ENCODE peak calls at places on chromosomes 13 and 19, in eight cellular contexts. One of them, this sample, is unnamed.

GRCh38 chr13:97015661-97016350 is 21.5 kb upstream of the OXGR1 start:
- DNase-seq in choroid plexus epithelial cell: peak; percentile 46
- DNase-seq in endothelial cell of umbilical vein: no peak
- DNase-seq in cardiac fibroblast: no peak
- DNase-seq in B cell: no peak
- DNase-seq in CD8-positive, alpha-beta T cell: no peak
- DNase-seq in AG09319: no peak
- DNase-seq in WERI-Rb-1: no peak
- DNase-seq in this sample: no peak

GRCh38 chr19:52138614-52139290 is 986 bp downstream of the ZNF616 start:
- DNase-seq in choroid plexus epithelial cell: peak; percentile 15
- DNase-seq in endothelial cell of umbilical vein: no peak
- DNase-seq in cardiac fibroblast: no peak
- DNase-seq in B cell: no peak
- DNase-seq in CD8-positive, alpha-beta T cell: no peak
- DNase-seq in AG09319: no peak
- DNase-seq in WERI-Rb-1: peak; percentile 71
- DNase-seq in this sample: no peak

GRCh38 chr19:56139847-56140582 is 1.1 kb upstream of the ZNF444 start:
- DNase-seq in choroid plexus epithelial cell: peak; percentile 11
- DNase-seq in endothelial cell of umbilical vein: no peak
- DNase-seq in cardiac fibroblast: peak; percentile 19
- DNase-seq in B cell: no peak
- DNase-seq in CD8-positive, alpha-beta T cell: no peak
- DNase-seq in AG09319: no peak
- DNase-seq in WERI-Rb-1: no peak
- DNase-seq in this sample: no peak

GRCh38 chr13:42474954-42475353 is 99.0 kb upstream of the TNFSF11 start:
- DNase-seq in choroid plexus epithelial cell: peak; percentile 98
- DNase-seq in endothelial cell of umbilical vein: peak; percentile 26
- DNase-seq in cardiac fibroblast: peak; percentile 92
- DNase-seq in B cell: no peak
- DNase-seq in CD8-positive, alpha-beta T cell: peak; percentile 17
- DNase-seq in AG09319: no peak
- DNase-seq in WERI-Rb-1: no peak
- DNase-seq in this sample: no peak

GRCh38 chr13:45299194-45299593 is 41.8 kb downstream of the TPT1 start:
- DNase-seq in choroid plexus epithelial cell: peak; percentile 47
- DNase-seq in endothelial cell of umbilical vein: peak; percentile 53
- DNase-seq in cardiac fibroblast: peak; percentile 59
- DNase-seq in B cell: no peak
- DNase-seq in CD8-positive, alpha-beta T cell: no peak
- DNase-seq in AG09319: no peak
- DNase-seq in WERI-Rb-1: no peak
- DNase-seq in this sample: no peak

GRCh38 chr13:45598597-45598996 is 16.9 kb downstream of the ERICH6B start:
- DNase-seq in choroid plexus epithelial cell: no peak
- DNase-seq in endothelial cell of umbilical vein: no peak
- DNase-seq in cardiac fibroblast: no peak
- DNase-seq in B cell: no peak
- DNase-seq in CD8-positive, alpha-beta T cell: no peak
- DNase-seq in AG09319: no peak
- DNase-seq in WERI-Rb-1: no peak
- DNase-seq in this sample: no peak

GRCh38 chr13:40876020-40876738 is 86.8 kb downstream of the SLC25A15 start:
- DNase-seq in choroid plexus epithelial cell: no peak
- DNase-seq in endothelial cell of umbilical vein: no peak
- DNase-seq in cardiac fibroblast: no peak
- DNase-seq in B cell: no peak
- DNase-seq in CD8-positive, alpha-beta T cell: no peak
- DNase-seq in AG09319: no peak
- DNase-seq in WERI-Rb-1: no peak
- DNase-seq in this sample: no peak

GRCh38 chr19:38009650-38010229 is 102.7 kb downstream of the SIPA1L3 start:
- DNase-seq in choroid plexus epithelial cell: no peak
- DNase-seq in endothelial cell of umbilical vein: no peak
- DNase-seq in cardiac fibroblast: no peak
- DNase-seq in B cell: peak; percentile 67
- DNase-seq in CD8-positive, alpha-beta T cell: no peak
- DNase-seq in AG09319: no peak
- DNase-seq in WERI-Rb-1: no peak
- DNase-seq in this sample: no peak

GRCh38 chr13:81017525-81018152 is 676.7 kb upstream of the SPRY2 start:
- DNase-seq in choroid plexus epithelial cell: peak; percentile 76
- DNase-seq in endothelial cell of umbilical vein: peak; percentile 57
- DNase-seq in cardiac fibroblast: peak; percentile 75
- DNase-seq in B cell: no peak
- DNase-seq in CD8-positive, alpha-beta T cell: no peak
- DNase-seq in AG09319: no peak
- DNase-seq in WERI-Rb-1: no peak
- DNase-seq in this sample: no peak

GRCh38 chr13:29935309-29935981 is 85.0 kb upstream of the UBL3 start:
- DNase-seq in choroid plexus epithelial cell: no peak
- DNase-seq in endothelial cell of umbilical vein: no peak
- DNase-seq in cardiac fibroblast: no peak
- DNase-seq in B cell: peak; percentile 53
- DNase-seq in CD8-positive, alpha-beta T cell: peak; percentile 74
- DNase-seq in AG09319: no peak
- DNase-seq in WERI-Rb-1: no peak
- DNase-seq in this sample: peak; percentile 21

GRCh38 chr13:37648604-37649003 is 50.0 kb upstream of the POSTN start:
- DNase-seq in choroid plexus epithelial cell: peak; percentile 53
- DNase-seq in endothelial cell of umbilical vein: no peak
- DNase-seq in cardiac fibroblast: peak; percentile 84
- DNase-seq in B cell: no peak
- DNase-seq in CD8-positive, alpha-beta T cell: no peak
- DNase-seq in AG09319: no peak
- DNase-seq in WERI-Rb-1: no peak
- DNase-seq in this sample: no peak

GRCh38 chr13:50200988-50201387 is 185.7 kb downstream of the KCNRG start:
- DNase-seq in choroid plexus epithelial cell: peak; percentile 29
- DNase-seq in endothelial cell of umbilical vein: peak; percentile 63
- DNase-seq in cardiac fibroblast: peak; percentile 11
- DNase-seq in B cell: no peak
- DNase-seq in CD8-positive, alpha-beta T cell: no peak
- DNase-seq in AG09319: no peak
- DNase-seq in WERI-Rb-1: no peak
- DNase-seq in this sample: no peak

GRCh38 chr19:42208612-42209011 is 8.9 kb downstream of the DEDD2 start:
- DNase-seq in choroid plexus epithelial cell: no peak
- DNase-seq in endothelial cell of umbilical vein: no peak
- DNase-seq in cardiac fibroblast: no peak
- DNase-seq in B cell: no peak
- DNase-seq in CD8-positive, alpha-beta T cell: no peak
- DNase-seq in AG09319: no peak
- DNase-seq in WERI-Rb-1: no peak
- DNase-seq in this sample: no peak

GRCh38 chr13:113086991-113087922 is 18.3 kb upstream of the F7 start:
- DNase-seq in choroid plexus epithelial cell: no peak
- DNase-seq in endothelial cell of umbilical vein: no peak
- DNase-seq in cardiac fibroblast: no peak
- DNase-seq in B cell: no peak
- DNase-seq in CD8-positive, alpha-beta T cell: no peak
- DNase-seq in AG09319: no peak
- DNase-seq in WERI-Rb-1: no peak
- DNase-seq in this sample: no peak

GRCh38 chr19:39448271-39448670 is 2.9 kb downstream of the SUPT5H start:
- DNase-seq in choroid plexus epithelial cell: peak; percentile 30
- DNase-seq in endothelial cell of umbilical vein: no peak
- DNase-seq in cardiac fibroblast: peak; percentile 39
- DNase-seq in B cell: peak; percentile 50
- DNase-seq in CD8-positive, alpha-beta T cell: no peak
- DNase-seq in AG09319: no peak
- DNase-seq in WERI-Rb-1: no peak
- DNase-seq in this sample: no peak

GRCh38 chr13:103469771-103470170 is 403.6 kb upstream of the SLC10A2 start:
- DNase-seq in choroid plexus epithelial cell: no peak
- DNase-seq in endothelial cell of umbilical vein: no peak
- DNase-seq in cardiac fibroblast: no peak
- DNase-seq in B cell: no peak
- DNase-seq in CD8-positive, alpha-beta T cell: no peak
- DNase-seq in AG09319: no peak
- DNase-seq in WERI-Rb-1: no peak
- DNase-seq in this sample: no peak

GRCh38 chr13:43782686-43783085 is 4.1 kb downstream of the ENOX1 start:
- DNase-seq in choroid plexus epithelial cell: no peak
- DNase-seq in endothelial cell of umbilical vein: no peak
- DNase-seq in cardiac fibroblast: no peak
- DNase-seq in B cell: no peak
- DNase-seq in CD8-positive, alpha-beta T cell: no peak
- DNase-seq in AG09319: no peak
- DNase-seq in WERI-Rb-1: no peak
- DNase-seq in this sample: no peak

GRCh38 chr19:23799321-23799720 is 40.6 kb upstream of the ZNF681 start:
- DNase-seq in choroid plexus epithelial cell: no peak
- DNase-seq in endothelial cell of umbilical vein: no peak
- DNase-seq in cardiac fibroblast: no peak
- DNase-seq in B cell: no peak
- DNase-seq in CD8-positive, alpha-beta T cell: peak; percentile 38
- DNase-seq in AG09319: no peak
- DNase-seq in WERI-Rb-1: no peak
- DNase-seq in this sample: no peak

GRCh38 chr19:44636439-44637389 is 7.0 kb upstream of the PVR start:
- DNase-seq in choroid plexus epithelial cell: no peak
- DNase-seq in endothelial cell of umbilical vein: no peak
- DNase-seq in cardiac fibroblast: no peak
- DNase-seq in B cell: no peak
- DNase-seq in CD8-positive, alpha-beta T cell: no peak
- DNase-seq in AG09319: no peak
- DNase-seq in WERI-Rb-1: no peak
- DNase-seq in this sample: no peak

GRCh38 chr13:51905787-51906186 is 44.0 kb downstream of the CCDC70 start:
- DNase-seq in choroid plexus epithelial cell: no peak
- DNase-seq in endothelial cell of umbilical vein: no peak
- DNase-seq in cardiac fibroblast: no peak
- DNase-seq in B cell: no peak
- DNase-seq in CD8-positive, alpha-beta T cell: no peak
- DNase-seq in AG09319: no peak
- DNase-seq in WERI-Rb-1: no peak
- DNase-seq in this sample: no peak
- TF ChIP-seq CTCF in choroid plexus epithelial cell: no peak
- TF ChIP-seq CTCF in endothelial cell of umbilical vein: no peak
- TF ChIP-seq CTCF in cardiac fibroblast: no peak
- TF ChIP-seq CTCF in B cell: no peak
- TF ChIP-seq CTCF in CD8-positive, alpha-beta T cell: no peak
- TF ChIP-seq CTCF in AG09319: no peak
- TF ChIP-seq CTCF in WERI-Rb-1: no peak
- TF ChIP-seq CTCF in this sample: no peak

DNA sequence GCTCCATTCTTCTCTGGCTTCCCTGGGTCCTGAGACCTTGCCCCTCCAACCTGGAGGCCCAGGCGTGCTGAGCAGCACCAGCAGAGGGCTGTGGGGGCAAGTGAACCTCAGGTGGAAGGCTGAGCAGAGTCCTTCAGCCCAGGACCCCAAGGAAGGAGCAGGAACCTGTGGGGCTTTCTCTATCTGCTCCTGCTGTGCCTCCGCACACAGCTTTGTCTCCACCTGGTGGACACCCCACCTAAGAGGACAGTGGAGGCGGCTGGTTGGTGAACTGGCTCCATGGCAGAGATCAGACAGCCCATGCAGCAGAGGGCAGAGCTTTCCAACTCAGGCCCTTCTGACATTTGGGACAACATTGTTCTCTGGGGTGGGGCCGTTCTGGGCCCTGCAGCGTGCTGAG is 19.7 kb downstream of the ZFR2 start:
- DNase-seq in choroid plexus epithelial cell: peak; percentile 23
- DNase-seq in endothelial cell of umbilical vein: peak; percentile 9
- DNase-seq in cardiac fibroblast: peak; percentile 32
- DNase-seq in B cell: no peak
- DNase-seq in CD8-positive, alpha-beta T cell: peak; percentile 51
- DNase-seq in AG09319: no peak
- DNase-seq in WERI-Rb-1: peak; percentile 82
- DNase-seq in this sample: peak; percentile 25
- TF ChIP-seq CTCF in choroid plexus epithelial cell: peak; percentile 47
- TF ChIP-seq CTCF in endothelial cell of umbilical vein: peak; percentile 55
- TF ChIP-seq CTCF in cardiac fibroblast: peak; percentile 49
- TF ChIP-seq CTCF in B cell: peak; percentile 15
- TF ChIP-seq CTCF in CD8-positive, alpha-beta T cell: peak; percentile 58
- TF ChIP-seq CTCF in AG09319: peak; percentile 15
- TF ChIP-seq CTCF in WERI-Rb-1: peak; percentile 95
- TF ChIP-seq CTCF in this sample: peak; percentile 20

GRCh38 chr13:98880673-98881072 is 97.2 kb downstream of the DOCK9 start:
- DNase-seq in choroid plexus epithelial cell: no peak
- DNase-seq in endothelial cell of umbilical vein: peak; percentile 36
- DNase-seq in cardiac fibroblast: no peak
- DNase-seq in B cell: no peak
- DNase-seq in CD8-positive, alpha-beta T cell: no peak
- DNase-seq in AG09319: no peak
- DNase-seq in WERI-Rb-1: no peak
- DNase-seq in this sample: no peak

GRCh38 chr13:98877936-98878335 is 99.9 kb downstream of the DOCK9 start:
- DNase-seq in choroid plexus epithelial cell: no peak
- DNase-seq in endothelial cell of umbilical vein: no peak
- DNase-seq in cardiac fibroblast: no peak
- DNase-seq in B cell: no peak
- DNase-seq in CD8-positive, alpha-beta T cell: no peak
- DNase-seq in AG09319: no peak
- DNase-seq in WERI-Rb-1: peak; percentile 79
- DNase-seq in this sample: no peak

GRCh38 chr13:98879127-98879520 is 98.7 kb downstream of the DOCK9 start:
- DNase-seq in choroid plexus epithelial cell: no peak
- DNase-seq in endothelial cell of umbilical vein: no peak
- DNase-seq in cardiac fibroblast: no peak
- DNase-seq in B cell: no peak
- DNase-seq in CD8-positive, alpha-beta T cell: no peak
- DNase-seq in AG09319: no peak
- DNase-seq in WERI-Rb-1: peak; percentile 45
- DNase-seq in this sample: no peak

GRCh38 chr13:98878421-98879126 is 99.3 kb downstream of the DOCK9 start:
- DNase-seq in choroid plexus epithelial cell: no peak
- DNase-seq in endothelial cell of umbilical vein: no peak
- DNase-seq in cardiac fibroblast: no peak
- DNase-seq in B cell: no peak
- DNase-seq in CD8-positive, alpha-beta T cell: no peak
- DNase-seq in AG09319: no peak
- DNase-seq in WERI-Rb-1: peak; percentile 36
- DNase-seq in this sample: no peak

DNA sequence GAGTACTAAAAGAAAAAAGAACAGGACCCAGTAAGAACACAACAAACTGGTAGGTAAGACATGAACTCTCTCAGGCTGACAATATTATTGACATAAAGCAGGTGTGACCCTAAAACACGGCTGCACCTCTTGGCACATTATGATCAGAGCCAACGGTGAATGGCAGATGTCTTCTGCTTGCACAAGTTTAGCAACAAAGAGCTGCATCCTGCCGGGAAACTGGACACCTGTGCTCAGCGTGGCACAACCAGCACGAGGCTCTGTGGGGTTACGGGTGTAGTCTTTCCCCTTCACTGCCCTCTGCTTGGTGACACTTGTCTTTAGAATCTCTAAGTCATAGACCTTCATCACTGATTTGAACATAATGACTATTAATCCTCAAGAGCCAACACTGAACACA is 97.9 kb downstream of the DOCK9 start:
- DNase-seq in choroid plexus epithelial cell: no peak
- DNase-seq in endothelial cell of umbilical vein: no peak
- DNase-seq in cardiac fibroblast: no peak
- DNase-seq in B cell: no peak
- DNase-seq in CD8-positive, alpha-beta T cell: no peak
- DNase-seq in AG09319: no peak
- DNase-seq in WERI-Rb-1: no peak
- DNase-seq in this sample: no peak
- TF ChIP-seq CTCF in choroid plexus epithelial cell: no peak
- TF ChIP-seq CTCF in endothelial cell of umbilical vein: no peak
- TF ChIP-seq CTCF in cardiac fibroblast: no peak
- TF ChIP-seq CTCF in B cell: no peak
- TF ChIP-seq CTCF in CD8-positive, alpha-beta T cell: no peak
- TF ChIP-seq CTCF in AG09319: no peak
- TF ChIP-seq CTCF in WERI-Rb-1: no peak
- TF ChIP-seq CTCF in this sample: no peak

GRCh38 chr13:32023698-32024097 is 7.9 kb upstream of the FRY start:
- DNase-seq in choroid plexus epithelial cell: peak; percentile 39
- DNase-seq in endothelial cell of umbilical vein: peak; percentile 29
- DNase-seq in cardiac fibroblast: no peak
- DNase-seq in B cell: no peak
- DNase-seq in CD8-positive, alpha-beta T cell: no peak
- DNase-seq in AG09319: no peak
- DNase-seq in WERI-Rb-1: no peak
- DNase-seq in this sample: no peak
- TF ChIP-seq CTCF in choroid plexus epithelial cell: peak; percentile 49
- TF ChIP-seq CTCF in endothelial cell of umbilical vein: no peak
- TF ChIP-seq CTCF in cardiac fibroblast: peak; percentile 27
- TF ChIP-seq CTCF in B cell: no peak
- TF ChIP-seq CTCF in CD8-positive, alpha-beta T cell: no peak
- TF ChIP-seq CTCF in AG09319: peak; percentile 31
- TF ChIP-seq CTCF in WERI-Rb-1: no peak
- TF ChIP-seq CTCF in this sample: no peak